ENCODE peak calls at places on chromosomes 13 and 19, in eight cellular contexts. V is GM23338, F is HCT116, Y is H1, W is K562, Q is HepG2, R is endothelial cell of umbilical vein, X is GM12878. G is an unnamed sample.

GRCh38 chr13:51827254-51827653 is 17.7 kb downstream of the TMEM272 start:
- DNase-seq in Y (no peak), F (no peak), X (no peak), W (no peak), Q (no peak), R (no peak), V (no peak), G (no peak)

GRCh38 chr13:44012910-44013309 is 133.2 kb downstream of the LACC1 start:
- DNase-seq in R (peak; percentile 37), W (no peak), Q (no peak), Y (no peak), F (no peak), V (no peak), X (no peak), G (no peak)

GRCh38 chr13:107864543-107865460 is 350.5 kb downstream of the LIG4 start:
- DNase-seq in R (peak; percentile 68), Y (no peak), F (no peak), V (peak; percentile 90), X (no peak), W (peak; percentile 74), Q (peak; percentile 18), G (peak; percentile 63)

GRCh38 chr13:24038846-24039330 is 121.6 kb upstream of the SPATA13 start:
- DNase-seq in V (no peak), R (no peak), X (no peak), W (no peak), Q (peak; percentile 22), Y (no peak), F (no peak), G (no peak)

GRCh38 chr13:75312884-75313520 is 169.0 kb downstream of the TBC1D4 start:
- DNase-seq in X (no peak), F (no peak), W (no peak), Q (no peak), R (no peak), V (no peak), Y (no peak), G (no peak)

GRCh38 chr13:29835280-29836061 is 14.9 kb downstream of the UBL3 start:
- DNase-seq in Q (no peak), F (no peak), W (no peak), X (no peak), R (no peak), Y (no peak), V (peak; percentile 57), G (no peak)

GRCh38 chr19:49155005-49155826 is at the start of gene HRC:
- DNase-seq in Q (peak; percentile 47), X (no peak), V (peak; percentile 36), W (peak; percentile 49), Y (peak; percentile 51), R (no peak), F (no peak), G (no peak)

GRCh38 chr13:39612023-39612637 is 9.1 kb upstream of the LHFPL6 start:
- DNase-seq in V (peak; percentile 93), Q (peak; percentile 58), F (peak; percentile 46), R (peak; percentile 73), Y (peak; percentile 76), X (no peak), W (peak; percentile 20), G (peak; percentile 93)

GRCh38 chr13:67390462-67391093 is 160.4 kb upstream of the PCDH9 start:
- DNase-seq in V (no peak), X (no peak), R (no peak), W (no peak), Y (no peak), F (no peak), Q (no peak), G (no peak)

GRCh38 chr19:45068041-45068440 is 8.2 kb downstream of the ZNF296 start:
- DNase-seq in F (no peak), W (no peak), R (no peak), Q (no peak), Y (no peak), X (no peak), V (no peak), G (no peak)

GRCh38 chr13:38866649-38867048 is 124.0 kb downstream of the STOML3 start:
- DNase-seq in Y (no peak), W (no peak), V (no peak), F (no peak), Q (peak; percentile 5), X (no peak), R (no peak), G (no peak)

GRCh38 chr13:106649495-106649894 is 81.6 kb upstream of the ARGLU1 start:
- DNase-seq in F (no peak), Q (no peak), V (no peak), X (no peak), R (no peak), W (no peak), Y (no peak), G (no peak)

GRCh38 chr13:113861433-113862030 is 2.3 kb downstream of the GAS6 start:
- DNase-seq in Y (peak; percentile 51), X (no peak), R (no peak), W (no peak), Q (no peak), F (no peak), V (no peak), G (no peak)

GRCh38 chr19:33556261-33556660 is 34.7 kb upstream of the PEPD start:
- DNase-seq in R (no peak), Y (no peak), W (no peak), Q (no peak), F (no peak), X (no peak), V (no peak), G (no peak)

GRCh38 chr19:48123907-48124675 is 13.5 kb upstream of the PLA2G4C start:
- DNase-seq in R (peak; percentile 96), W (no peak), V (no peak), Y (no peak), X (no peak), F (peak; percentile 39), Q (peak; percentile 39), G (no peak)

GRCh38 chr13:90027409-90027808 is 1320.1 kb upstream of the MIR17HG start:
- DNase-seq in F (no peak), V (no peak), Y (no peak), R (no peak), Q (no peak), X (no peak), W (no peak), G (no peak)

GRCh38 chr19:1245468-1245867 is 2.9 kb upstream of the MIDN start:
- DNase-seq in Y (no peak), X (no peak), R (no peak), W (no peak), F (no peak), Q (no peak), V (no peak), G (no peak)

GRCh38 chr19:33498391-33499000 is 23.1 kb downstream of the PEPD start:
- DNase-seq in R (no peak), X (no peak), Y (no peak), F (no peak), W (no peak), V (no peak), Q (no peak), G (no peak)

GRCh38 chr13:106797081-106797640 is 229.2 kb upstream of the ARGLU1 start:
- DNase-seq in X (no peak), V (no peak), Q (no peak), F (no peak), R (no peak), Y (no peak), W (no peak), G (no peak)

DNA sequence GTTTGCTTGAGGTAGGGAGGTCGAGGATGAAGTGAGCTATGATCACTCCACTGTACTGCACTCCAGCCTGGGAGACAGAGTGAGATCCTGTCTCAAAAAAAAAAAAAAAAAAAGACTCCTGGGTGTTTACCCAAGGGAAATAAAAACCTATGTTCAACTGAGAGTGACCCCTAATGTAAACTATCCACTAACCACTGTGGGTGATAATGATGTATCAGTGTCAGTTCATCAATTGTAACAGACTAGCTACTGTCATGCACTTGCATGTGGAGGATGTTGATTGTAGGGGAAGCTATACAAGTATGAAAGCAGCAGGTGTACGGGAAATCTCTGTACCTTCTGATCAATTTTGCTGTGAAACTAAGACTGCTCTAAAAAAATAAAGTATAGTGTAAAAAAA is 2.6 kb upstream of the CIB3 start:
- DNase-seq in Y (no peak), F (no peak), Q (no peak), R (no peak), X (no peak), V (no peak), W (no peak), G (no peak)
- TF ChIP-seq EZH2 in Y (no peak), F (no peak), Q (no peak), R (no peak), X (no peak), V (no peak), W (no peak), G (no peak)

GRCh38 chr19:18156268-18156667 is 3.3 kb downstream of the PIK3R2 start:
- DNase-seq in R (no peak), Q (no peak), F (no peak), Y (no peak), V (no peak), W (no peak), X (no peak), G (no peak)

GRCh38 chr19:18153555-18154134 is 682 bp downstream of the PIK3R2 start:
- DNase-seq in R (no peak), W (peak; percentile 68), V (peak; percentile 31), Q (no peak), X (no peak), F (no peak), Y (no peak), G (no peak)

GRCh38 chr19:18157465-18158063 is 4.6 kb downstream of the PIK3R2 start:
- DNase-seq in W (no peak), Y (peak; percentile 62), F (no peak), X (no peak), R (no peak), V (peak; percentile 75), Q (no peak), G (no peak)

GRCh38 chr19:18156841-18157464 is 4.0 kb downstream of the PIK3R2 start:
- DNase-seq in F (peak; percentile 48), R (peak; percentile 85), V (no peak), Y (no peak), X (no peak), Q (peak; percentile 63), W (peak; percentile 89), G (no peak)

GRCh38 chr19:18155095-18156087 is 2.4 kb downstream of the PIK3R2 start:
- DNase-seq in F (no peak), R (no peak), V (no peak), W (no peak), Q (no peak), Y (no peak), X (no peak), G (no peak)
- H3K4me3 ChIP-seq in F (no peak overlapping the region), R (no peak overlapping the region), V (no peak overlapping the region), W (no peak overlapping the region), Q (no peak overlapping the region), Y (no peak overlapping the region), X (no peak overlapping the region), G (no peak overlapping the region)

GRCh38 chr13:68908879-68909278 is 1198.7 kb upstream of the ATXN8OS start:
- DNase-seq in F (no peak), R (no peak), W (no peak), X (no peak), Y (no peak), Q (no peak), V (no peak), G (no peak)
- TF ChIP-seq POLR2AphosphoS5 in F (no peak), R (no peak), W (no peak), X (no peak), Y (no peak), Q (no peak), V (no peak), G (no peak)

DNA sequence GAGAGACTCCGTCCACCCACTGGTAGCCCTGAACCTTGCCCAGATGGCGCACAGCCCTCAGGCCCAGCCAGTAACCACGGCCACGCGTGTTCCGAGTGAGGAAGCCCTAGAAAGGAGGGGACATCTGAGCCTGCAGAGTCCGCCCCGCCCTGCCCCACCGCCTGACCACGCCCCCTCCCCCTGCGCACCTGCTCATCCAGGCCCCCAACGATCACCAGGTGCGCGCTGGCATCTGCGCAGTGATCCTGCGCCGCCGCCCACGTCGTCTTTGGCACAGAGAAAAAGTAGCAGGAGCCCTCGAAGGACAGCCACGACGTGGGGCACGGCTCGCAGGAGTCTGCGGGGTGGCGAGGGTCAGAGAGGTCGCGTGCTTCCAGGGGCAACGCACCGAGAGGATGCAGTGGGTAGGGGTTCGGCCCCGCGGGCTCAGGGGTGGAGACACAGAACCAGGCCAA is 2.1 kb downstream of the CLEC4G start:
- DNase-seq in Y (peak; percentile 80), X (no peak), F (no peak), Q (no peak), R (no peak), W (no peak), V (peak; percentile 80), G (no peak)
- TF ChIP-seq EZH2 in Y (no peak), X (no peak), F (no peak), Q (no peak), R (peak; percentile 22), W (no peak), V (peak; percentile 16), G (no peak)

G was measured in SK-N-MC.